ENCODE peak calls at places on chromosomes 7 and 10, in seven cellular contexts. One of them, this sample, is unnamed.

GRCh38 chr7:127792528-127793342 is 140.7 kb downstream of the SND1 start:
- DNase-seq in IMR-90: no peak
- DNase-seq in H9: peak
- DNase-seq in mesendoderm: peak
- DNase-seq in H1: peak
- DNase-seq in trophoblast cell: peak
- DNase-seq in neuronal stem cell: peak
- DNase-seq in this sample: no peak

GRCh38 chr7:24462117-24462516 is 111.1 kb upstream of the PALS2 start:
- DNase-seq in H9: no peak
- DNase-seq in mesendoderm: no peak
- DNase-seq in neuronal stem cell: no peak
- DNase-seq in H1: no peak
- DNase-seq in trophoblast cell: no peak
- DNase-seq in IMR-90: no peak
- DNase-seq in this sample: no peak

GRCh38 chr7:66265566-66265965 is 60.4 kb downstream of the TPST1 start:
- DNase-seq in trophoblast cell: peak
- DNase-seq in H9: no peak
- DNase-seq in H1: no peak
- DNase-seq in IMR-90: peak
- DNase-seq in mesendoderm: peak
- DNase-seq in neuronal stem cell: no peak
- DNase-seq in this sample: peak

GRCh38 chr10:89249066-89249465 is 2.5 kb downstream of the LIPA start:
- DNase-seq in H1: no peak
- DNase-seq in mesendoderm: no peak
- DNase-seq in trophoblast cell: no peak
- DNase-seq in IMR-90: no peak
- DNase-seq in H9: no peak
- DNase-seq in neuronal stem cell: no peak
- DNase-seq in this sample: no peak

GRCh38 chr7:99707096-99707495 is 27.3 kb upstream of the CYP3A5 start:
- DNase-seq in neuronal stem cell: no peak
- DNase-seq in IMR-90: peak
- DNase-seq in trophoblast cell: no peak
- DNase-seq in H9: no peak
- DNase-seq in mesendoderm: peak
- DNase-seq in H1: no peak
- DNase-seq in this sample: peak

GRCh38 chr7:66277492-66277891 is 72.4 kb downstream of the TPST1 start:
- DNase-seq in mesendoderm: no peak
- DNase-seq in IMR-90: peak
- DNase-seq in H9: no peak
- DNase-seq in H1: no peak
- DNase-seq in trophoblast cell: no peak
- DNase-seq in neuronal stem cell: no peak
- DNase-seq in this sample: no peak

GRCh38 chr10:132387723-132388210 is 9.2 kb upstream of the PWWP2B start:
- DNase-seq in IMR-90: peak
- DNase-seq in neuronal stem cell: peak
- DNase-seq in mesendoderm: peak
- DNase-seq in H9: peak
- DNase-seq in H1: no peak
- DNase-seq in trophoblast cell: peak
- DNase-seq in this sample: peak

GRCh38 chr7:24882989-24883631 is 96.9 kb downstream of the OSBPL3 start:
- DNase-seq in H9: no peak
- DNase-seq in H1: no peak
- DNase-seq in neuronal stem cell: no peak
- DNase-seq in trophoblast cell: no peak
- DNase-seq in mesendoderm: no peak
- DNase-seq in IMR-90: peak
- DNase-seq in this sample: peak

GRCh38 chr10:48444266-48444665 is 137.8 kb downstream of the MAPK8 start:
- DNase-seq in mesendoderm: peak
- DNase-seq in trophoblast cell: no peak
- DNase-seq in neuronal stem cell: peak
- DNase-seq in H9: peak
- DNase-seq in IMR-90: peak
- DNase-seq in H1: no peak
- DNase-seq in this sample: no peak

GRCh38 chr7:123645516-123645915 is 10.2 kb upstream of the LMOD2 start:
- DNase-seq in neuronal stem cell: no peak
- DNase-seq in H1: no peak
- DNase-seq in IMR-90: no peak
- DNase-seq in H9: no peak
- DNase-seq in trophoblast cell: no peak
- DNase-seq in mesendoderm: no peak
- DNase-seq in this sample: no peak

GRCh38 chr10:114751856-114752255 is 69.7 kb upstream of the FHIP2A start:
- DNase-seq in IMR-90: peak
- DNase-seq in neuronal stem cell: no peak
- DNase-seq in mesendoderm: no peak
- DNase-seq in H1: no peak
- DNase-seq in trophoblast cell: no peak
- DNase-seq in H9: no peak
- DNase-seq in this sample: no peak

GRCh38 chr7:28018446-28018845 is 162.1 kb downstream of the JAZF1 start:
- DNase-seq in neuronal stem cell: no peak
- DNase-seq in H9: no peak
- DNase-seq in IMR-90: peak
- DNase-seq in trophoblast cell: no peak
- DNase-seq in mesendoderm: no peak
- DNase-seq in H1: no peak
- DNase-seq in this sample: no peak

GRCh38 chr10:35783305-35783838 is 141.3 kb upstream of the FZD8 start:
- DNase-seq in mesendoderm: no peak
- DNase-seq in IMR-90: peak
- DNase-seq in H9: no peak
- DNase-seq in trophoblast cell: peak
- DNase-seq in neuronal stem cell: no peak
- DNase-seq in H1: no peak
- DNase-seq in this sample: no peak

GRCh38 chr10:17387861-17388503 is 66.4 kb downstream of the ST8SIA6 start:
- DNase-seq in neuronal stem cell: no peak
- DNase-seq in mesendoderm: peak
- DNase-seq in trophoblast cell: peak
- DNase-seq in H1: no peak
- DNase-seq in H9: no peak
- DNase-seq in IMR-90: no peak
- DNase-seq in this sample: no peak

GRCh38 chr7:65980478-65981250 is 1.3 kb downstream of the GUSB start:
- DNase-seq in H1: no peak
- DNase-seq in H9: no peak
- DNase-seq in IMR-90: no peak
- DNase-seq in mesendoderm: peak
- DNase-seq in trophoblast cell: peak
- DNase-seq in neuronal stem cell: no peak
- DNase-seq in this sample: peak

GRCh38 chr7:95404316-95404715 is 8.1 kb upstream of the PON3 start:
- DNase-seq in IMR-90: peak
- DNase-seq in neuronal stem cell: no peak
- DNase-seq in mesendoderm: no peak
- DNase-seq in H1: no peak
- DNase-seq in trophoblast cell: no peak
- DNase-seq in H9: no peak
- DNase-seq in this sample: no peak

GRCh38 chr10:28047061-28047460 is 48.2 kb upstream of the ODAD2 start:
- DNase-seq in H9: no peak
- DNase-seq in H1: no peak
- DNase-seq in trophoblast cell: peak
- DNase-seq in mesendoderm: no peak
- DNase-seq in neuronal stem cell: no peak
- DNase-seq in IMR-90: no peak
- DNase-seq in this sample: no peak

GRCh38 chr10:16585103-16585502 is 63.4 kb upstream of the C1QL3 start:
- DNase-seq in neuronal stem cell: no peak
- DNase-seq in IMR-90: no peak
- DNase-seq in H1: no peak
- DNase-seq in mesendoderm: no peak
- DNase-seq in H9: no peak
- DNase-seq in trophoblast cell: no peak
- DNase-seq in this sample: peak

GRCh38 chr7:157771-158251 is 34.6 kb upstream of the FAM20C start:
- DNase-seq in H1: no peak
- DNase-seq in H9: no peak
- DNase-seq in neuronal stem cell: no peak
- DNase-seq in mesendoderm: no peak
- DNase-seq in trophoblast cell: no peak
- DNase-seq in IMR-90: no peak
- DNase-seq in this sample: no peak

DNA sequence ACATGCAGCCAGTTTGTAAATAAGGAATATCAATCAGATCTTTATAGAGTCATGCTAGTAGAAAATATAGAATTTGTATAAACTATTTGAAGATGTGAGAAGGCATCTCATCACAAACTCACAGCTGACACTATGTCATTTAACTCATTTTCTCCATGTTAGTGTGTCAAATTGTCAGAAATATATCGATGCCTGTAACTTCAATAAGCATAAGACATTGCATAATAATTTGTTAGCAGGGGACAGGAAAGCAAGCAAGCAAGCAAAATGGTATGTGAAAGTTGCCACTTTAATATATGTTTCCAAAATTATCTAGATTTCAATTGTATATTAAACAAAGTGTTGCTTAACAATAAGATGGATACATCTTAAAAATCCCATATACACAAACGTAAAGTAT is 571.0 kb downstream of the ARL4A start:
- DNase-seq in IMR-90: no peak
- DNase-seq in neuronal stem cell: no peak
- DNase-seq in trophoblast cell: no peak
- DNase-seq in H9: no peak
- DNase-seq in mesendoderm: no peak
- DNase-seq in H1: no peak
- DNase-seq in this sample: no peak
- H4K8ac ChIP-seq in IMR-90: no peak
- H4K8ac ChIP-seq in neuronal stem cell: no peak
- H4K8ac ChIP-seq in trophoblast cell: no peak
- H4K8ac ChIP-seq in H9: no peak
- H4K8ac ChIP-seq in mesendoderm: no peak
- H4K8ac ChIP-seq in H1: no peak
- H4K8ac ChIP-seq in this sample: no peak

DNA sequence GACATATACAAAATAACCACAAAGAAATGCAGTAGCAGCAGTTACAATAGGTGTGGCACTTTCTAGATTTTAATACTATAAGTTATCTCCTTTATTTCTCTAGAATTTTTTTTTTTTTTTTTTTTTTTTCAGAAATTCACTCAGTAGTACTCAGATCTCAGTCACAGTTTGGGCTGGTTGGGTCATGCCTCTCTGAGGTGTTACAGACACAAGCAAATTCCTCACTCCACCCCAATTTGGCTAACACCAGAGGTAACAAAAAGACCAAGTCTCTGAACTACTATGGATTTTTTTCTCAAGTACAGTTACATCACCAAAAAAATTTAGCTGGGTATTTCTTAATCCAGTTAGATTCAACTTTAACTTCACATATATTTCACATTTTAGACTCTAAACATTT is 985.1 kb upstream of the LRRN3 start:
- DNase-seq in mesendoderm: no peak
- DNase-seq in H9: no peak
- DNase-seq in neuronal stem cell: no peak
- DNase-seq in trophoblast cell: no peak
- DNase-seq in IMR-90: no peak
- DNase-seq in H1: no peak
- DNase-seq in this sample: no peak
- H4K8ac ChIP-seq in mesendoderm: no peak
- H4K8ac ChIP-seq in H9: no peak
- H4K8ac ChIP-seq in neuronal stem cell: no peak
- H4K8ac ChIP-seq in trophoblast cell: no peak
- H4K8ac ChIP-seq in IMR-90: no peak
- H4K8ac ChIP-seq in H1: no peak
- H4K8ac ChIP-seq in this sample: no peak

DNA sequence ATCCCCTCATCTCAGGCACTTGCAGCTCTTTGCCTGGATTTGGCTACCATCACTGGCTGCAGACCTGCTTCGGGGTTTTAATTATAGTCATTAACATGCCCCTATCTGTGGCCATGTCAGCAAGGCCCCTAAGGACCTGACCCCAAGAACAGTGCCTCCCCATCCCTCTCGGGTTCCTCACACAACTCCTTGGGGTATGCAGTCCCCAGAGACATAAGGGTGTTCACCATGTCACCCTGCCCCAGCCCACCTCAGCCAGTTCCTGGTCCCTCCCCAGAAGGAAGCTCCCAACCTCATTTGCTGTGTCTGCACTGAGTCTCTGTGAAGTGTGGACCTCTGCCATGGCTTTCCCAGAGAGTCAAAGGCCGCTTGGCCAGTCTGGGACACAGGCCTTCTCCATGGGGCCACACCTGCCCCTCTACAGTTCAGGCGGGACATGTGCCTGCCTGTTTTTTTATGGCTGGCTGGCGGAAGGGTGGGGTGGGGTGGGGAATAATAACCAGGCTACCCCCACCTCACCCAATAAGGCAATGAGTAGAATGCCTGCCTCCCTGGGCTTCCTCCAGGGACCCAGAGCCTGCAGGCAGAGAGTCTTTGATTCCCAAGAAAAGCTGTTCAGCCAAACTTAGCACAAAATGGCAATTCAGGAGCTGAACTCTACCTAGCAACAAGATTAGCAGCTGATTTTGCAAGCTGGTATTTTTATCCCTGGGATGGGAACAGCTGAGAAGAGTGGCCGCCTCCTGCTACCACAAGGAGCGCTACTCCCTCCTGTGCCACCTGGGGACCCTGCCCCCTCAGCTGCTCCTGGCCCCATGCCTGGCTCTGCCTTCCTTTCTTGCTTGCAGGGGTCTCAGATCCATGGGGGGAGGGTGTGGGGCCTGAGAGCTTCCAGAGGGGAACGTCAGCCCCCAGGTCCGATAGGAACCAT is 23.7 kb upstream of the CAMK2B start:
- DNase-seq in IMR-90: no peak
- DNase-seq in mesendoderm: peak
- DNase-seq in H1: no peak
- DNase-seq in H9: peak
- DNase-seq in neuronal stem cell: no peak
- DNase-seq in trophoblast cell: no peak
- DNase-seq in this sample: peak
- H4K8ac ChIP-seq in IMR-90: no peak
- H4K8ac ChIP-seq in mesendoderm: no peak
- H4K8ac ChIP-seq in H1: peak
- H4K8ac ChIP-seq in H9: no peak
- H4K8ac ChIP-seq in neuronal stem cell: no peak
- H4K8ac ChIP-seq in trophoblast cell: no peak
- H4K8ac ChIP-seq in this sample: no peak

DNA sequence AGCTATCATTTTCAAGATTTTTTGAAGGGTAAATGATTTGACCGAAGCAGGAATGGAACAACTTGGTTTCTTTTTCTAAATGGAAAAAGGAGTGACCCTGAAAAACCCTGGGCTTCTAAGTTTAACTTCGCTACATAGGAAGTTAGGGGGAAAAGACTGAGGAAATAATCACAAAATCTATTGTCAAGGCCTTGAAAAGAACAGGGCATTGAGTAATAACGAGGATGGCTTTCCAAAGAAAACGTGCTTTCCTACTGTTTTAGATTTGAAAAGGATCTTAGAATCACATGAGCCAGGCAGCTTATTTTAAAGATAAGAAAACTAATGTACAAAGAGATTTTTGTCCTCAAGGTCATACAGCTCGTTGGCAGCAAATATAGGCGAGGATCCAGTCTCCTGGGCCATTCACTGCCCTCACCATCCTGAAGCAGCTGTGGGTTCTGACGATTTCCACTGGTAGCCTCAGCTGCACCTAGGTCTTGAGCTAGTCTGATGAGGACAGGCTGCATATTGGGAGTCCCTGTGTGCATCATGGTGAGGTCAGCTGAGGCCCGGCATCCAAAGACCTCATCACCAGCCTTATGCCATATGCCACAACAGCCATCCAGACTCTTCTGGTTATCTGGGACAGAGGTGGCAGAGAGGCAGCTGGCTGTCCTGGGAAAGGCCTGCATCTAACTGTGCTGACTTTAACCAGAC is 384.7 kb upstream of the NRP1 start:
- DNase-seq in neuronal stem cell: no peak
- DNase-seq in H9: no peak
- DNase-seq in mesendoderm: no peak
- DNase-seq in IMR-90: no peak
- DNase-seq in H1: no peak
- DNase-seq in trophoblast cell: no peak
- DNase-seq in this sample: no peak
- H4K8ac ChIP-seq in neuronal stem cell: no peak
- H4K8ac ChIP-seq in H9: no peak
- H4K8ac ChIP-seq in mesendoderm: no peak
- H4K8ac ChIP-seq in IMR-90: no peak
- H4K8ac ChIP-seq in H1: no peak
- H4K8ac ChIP-seq in trophoblast cell: no peak
- H4K8ac ChIP-seq in this sample: no peak

This sample was measured in mesenchymal stem cell.